ENCODE peak calls at places on chromosomes 6 and 20, in four cellular contexts. H is stomach, M is SK-N-SH, B is upper lobe of left lung. O is an unnamed sample.
A peak's percentile ranks its signal among the peaks of the same experiment; 100 is the strongest.

GRCh38 chr6:168219167-168219566 is 100.4 kb downstream of the DACT2 start:
- DNase-seq in M (no peak), H (no peak), B (peak; percentile 3), O (no peak)

GRCh38 chr6:152085533-152085932 is 278.1 kb downstream of the ESR1 start:
- DNase-seq in M (no peak), H (no peak), B (no peak), O (no peak)

GRCh38 chr6:38610050-38610619 is 29.6 kb downstream of the BTBD9 start:
- DNase-seq in H (no peak), M (no peak), B (no peak), O (no peak)

GRCh38 chr20:571754-572331 is 28.3 kb upstream of the CSNK2A1 start:
- DNase-seq in H (peak; percentile 51), B (peak; percentile 38), M (peak; percentile 53), O (no peak)

GRCh38 chr6:41374618-41375590 is 39.5 kb downstream of the NCR2 start:
- DNase-seq in B (no peak), H (no peak), M (peak; percentile 40), O (no peak)

GRCh38 chr6:37308084-37308817 is 45.5 kb upstream of the RNF8 start:
- DNase-seq in H (no peak), B (peak; percentile 56), M (no peak), O (no peak)

GRCh38 chr6:17058550-17058949 is 43.3 kb upstream of the STMND1 start:
- DNase-seq in M (no peak), B (no peak), H (no peak), O (no peak)

GRCh38 chr6:150720774-150721233 is 121.1 kb downstream of the PLEKHG1 start:
- DNase-seq in H (no peak), M (no peak), B (no peak), O (no peak)

GRCh38 chr20:14580426-14581074 is 243.1 kb upstream of the FLRT3 start:
- DNase-seq in M (no peak), B (peak; percentile 21), H (no peak), O (no peak)

GRCh38 chr20:63837134-63837429 is 6.0 kb upstream of the ZBTB46 start:
- DNase-seq in M (no peak), H (no peak), B (no peak), O (no peak)

GRCh38 chr6:106629859-106630163 is 433 bp downstream of the QRSL1 start:
- DNase-seq in B (no peak), M (no peak), H (no peak), O (no peak)

GRCh38 chr20:21548390-21549035 is 34.6 kb upstream of the NKX2-2 start:
- DNase-seq in M (no peak), H (no peak), B (no peak), O (peak; percentile 27)

GRCh38 chr20:62768234-62768814 is 27.9 kb upstream of the MRGBP start:
- DNase-seq in B (no peak), H (no peak), M (no peak), O (no peak)

GRCh38 chr20:34415079-34415478 is 52.0 kb downstream of the ITCH start:
- DNase-seq in M (no peak), B (peak; percentile 26), H (no peak), O (no peak)

GRCh38 chr6:56852611-56853010 is 102.3 kb upstream of the BEND6 start:
- DNase-seq in H (no peak), B (no peak), M (no peak), O (no peak)

GRCh38 chr6:165615629-165616028 is 47.4 kb downstream of the PDE10A start:
- DNase-seq in H (no peak), M (no peak), B (no peak), O (no peak)

GRCh38 chr6:157860505-157860991 is 37.5 kb downstream of the SNX9 start:
- DNase-seq in M (no peak), B (no peak), H (no peak), O (no peak)

GRCh38 chr6:37492236-37493046 is 7.3 kb downstream of the CCDC167 start:
- DNase-seq in H (no peak), B (no peak), M (no peak), O (no peak)

GRCh38 chr6:149948616-149949015 is 6.8 kb downstream of the ULBP2 start:
- DNase-seq in M (no peak), B (no peak), H (no peak), O (no peak)

GRCh38 chr20:35342154-35342769 is 50.0 kb upstream of the FAM83C start:
- DNase-seq in B (no peak), M (no peak), H (no peak), O (no peak)

GRCh38 chr6:84284428-84285033 is 57.1 kb upstream of the CEP162 start:
- DNase-seq in M (peak; percentile 50), B (no peak), H (no peak), O (no peak)

GRCh38 chr6:167551634-167552630 is 227.0 kb downstream of the TTLL2 start:
- DNase-seq in H (no peak), M (no peak), B (no peak), O (no peak)

DNA sequence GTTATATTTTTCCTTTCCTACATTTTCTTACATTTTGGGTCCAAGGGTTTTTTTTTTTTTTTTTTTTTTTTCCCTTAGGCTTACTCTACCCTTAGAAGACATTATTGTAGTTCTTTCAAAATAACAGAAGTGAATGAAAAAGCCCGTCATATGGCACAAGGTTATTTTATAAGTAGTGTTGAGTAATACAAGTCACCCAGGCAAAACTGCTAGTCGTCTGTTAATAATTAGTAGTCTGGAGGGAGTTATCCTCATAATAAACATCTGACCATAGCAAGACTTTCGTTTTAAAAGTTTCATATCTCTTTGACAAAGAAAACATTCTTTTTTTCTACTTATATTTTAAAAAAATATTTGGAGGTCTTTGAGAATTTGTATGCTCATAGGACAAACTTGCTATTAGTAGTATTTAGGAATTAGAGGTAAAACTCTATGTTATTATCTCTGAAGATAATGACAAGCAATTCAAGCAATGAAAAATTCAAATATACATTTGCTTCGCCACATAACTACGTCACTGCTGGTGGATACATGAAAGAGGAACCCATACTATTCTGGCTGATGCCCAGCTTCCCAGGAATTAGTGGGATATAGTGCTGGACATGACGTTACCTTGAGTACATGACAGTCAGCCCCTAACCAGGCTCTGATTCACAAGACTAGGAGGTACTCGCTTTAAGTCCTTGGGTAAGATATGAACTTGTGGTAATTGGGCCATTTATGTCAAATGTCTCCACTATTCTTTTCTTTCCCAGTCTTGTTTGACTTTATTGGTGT is 532.8 kb downstream of the GRIK2 start:
- DNase-seq in H (no peak), B (no peak), M (no peak), O (no peak)
- H3K27me3 ChIP-seq in H (no peaks in the 10 kb centered on the region), B (no peaks in the 10 kb centered on the region), M (no peaks in the 10 kb centered on the region), O (no peaks in the 10 kb centered on the region)

GRCh38 chr6:33172307-33173227 is 19.7 kb downstream of the COL11A2 start:
- DNase-seq in H (no peak), B (no peak), M (no peak), O (no peak)
- TF ChIP-seq CTCF in H (no peak), B (peak; percentile 46), M (peak; percentile 54), O (peak; percentile 23)

DNA sequence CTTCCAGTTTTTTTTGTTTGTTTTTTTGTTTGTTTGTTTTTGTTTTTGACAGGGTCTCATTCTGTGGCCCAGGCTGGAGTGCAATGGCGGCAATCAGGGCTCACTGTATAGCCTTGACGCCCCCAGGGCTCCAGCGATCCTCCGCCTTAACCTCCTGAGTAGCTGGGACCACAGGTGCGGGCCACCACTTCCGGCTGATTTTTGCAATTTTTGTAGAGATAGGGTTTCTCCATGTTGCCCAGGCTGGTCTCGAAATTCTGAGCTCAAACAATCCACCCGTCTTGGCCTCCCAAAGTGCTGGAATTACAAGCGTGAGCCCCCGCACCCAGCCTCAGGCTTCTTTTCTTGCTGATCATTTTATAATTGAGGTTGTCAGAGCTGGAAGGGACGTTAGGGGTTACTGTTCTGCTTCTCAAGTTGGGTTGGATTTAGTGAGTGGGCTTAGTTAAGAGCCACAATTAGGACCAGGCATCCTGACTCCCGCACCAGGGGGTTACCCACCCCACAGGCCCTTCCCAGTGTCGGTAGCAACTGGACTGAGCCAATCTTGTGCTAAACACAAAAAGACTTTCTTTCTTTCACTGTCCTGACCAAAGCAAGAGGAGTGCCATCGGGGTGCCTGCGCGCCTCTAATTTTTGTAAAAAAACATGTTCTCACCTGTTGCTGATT is 13.1 kb upstream of the ZSCAN9 start:
- DNase-seq in B (no peak), M (no peak), H (no peak), O (no peak)
- TF ChIP-seq POLR2AphosphoS5 in B (no peak), M (no peak), H (no peak), O (no peak)

GRCh38 chr6:72890671-72891070 is 268.8 kb downstream of the KCNQ5 start:
- DNase-seq in B (no peak), H (no peak), M (no peak), O (no peak)

GRCh38 chr6:72890233-72890632 is 268.4 kb downstream of the KCNQ5 start:
- DNase-seq in M (no peak), H (no peak), B (no peak), O (no peak)

DNA sequence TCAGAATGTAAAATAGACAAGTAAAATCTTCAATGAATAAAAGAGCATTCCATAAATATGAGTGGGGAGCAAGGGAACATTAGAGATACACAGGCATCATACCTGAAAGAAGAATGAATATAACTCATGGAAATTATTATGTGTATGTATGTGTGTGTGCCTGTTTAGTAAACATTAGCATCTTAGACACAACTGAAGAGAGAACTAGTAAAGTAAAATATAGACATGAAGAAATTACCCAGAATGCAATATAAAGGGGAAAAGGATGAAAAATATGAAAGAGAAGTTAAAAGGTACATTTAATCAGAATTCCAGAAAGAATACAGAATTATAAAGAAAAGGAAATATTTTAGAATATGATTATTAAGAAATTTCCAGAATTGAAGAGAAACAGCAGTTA is 264.3 kb downstream of the KCNQ5 start:
- DNase-seq in H (no peak), M (no peak), B (no peak), O (no peak)
- H3K27me3 ChIP-seq in H (no peaks in the 10 kb centered on the region), M (no peaks in the 10 kb centered on the region), B (no peaks in the 10 kb centered on the region), O (no peaks in the 10 kb centered on the region)

DNA sequence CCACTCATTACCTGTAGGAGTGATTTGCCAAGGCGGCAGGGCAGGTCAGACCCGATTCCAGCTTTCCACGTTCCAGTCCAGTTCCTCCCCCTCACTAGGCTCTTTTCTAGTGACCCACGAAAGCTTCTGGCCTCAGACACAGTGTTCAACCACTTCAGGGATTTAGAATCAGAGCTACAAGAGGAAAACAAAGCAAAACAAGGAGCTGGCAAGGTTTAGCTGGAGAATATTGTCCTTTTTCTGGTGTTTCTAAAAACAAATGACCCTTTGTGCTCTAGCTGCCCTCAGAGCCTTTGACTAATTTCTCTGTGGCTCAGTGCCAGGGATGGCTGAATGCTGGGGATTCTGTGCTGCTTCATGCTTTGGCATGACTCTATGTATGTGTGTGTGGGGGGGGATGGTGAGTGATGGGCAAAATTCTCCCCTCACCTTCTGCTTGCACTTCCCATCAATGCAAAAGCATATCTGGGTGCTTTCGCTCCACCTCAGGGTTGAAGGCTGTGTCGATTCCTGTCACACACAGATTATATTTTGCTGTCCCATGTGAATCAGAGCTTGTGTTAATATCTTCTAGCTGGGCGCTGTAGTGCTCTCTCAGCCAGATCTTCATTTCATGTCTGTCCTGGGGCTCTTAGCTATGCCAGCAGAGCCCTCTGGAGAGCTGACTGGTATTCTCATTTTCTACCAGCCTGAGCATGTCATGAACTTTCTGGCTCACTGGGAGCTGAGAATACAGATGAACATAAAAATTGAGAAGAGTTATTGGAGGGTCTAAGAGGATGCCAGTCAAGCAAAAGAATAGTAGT is 19.3 kb upstream of the NEDD9 start:
- DNase-seq in M (peak; percentile 47), H (peak; percentile 50), B (peak; percentile 43), O (no peak)
- TF ChIP-seq CTCF in M (no peak), H (no peak), B (no peak), O (no peak)

GRCh38 chr20:28562510-28562898 is 2695.0 kb upstream of the DEFB115 start:
- DNase-seq in M (no peak), B (no peak), H (no peak), O (no peak)
- TF ChIP-seq POLR2AphosphoS5 in M (no peak), B (no peak), H (no peak), O (no peak)